ENCODE peak calls at places on chromosomes 11 and 22, in five cellular contexts. K is HFF-Myc, J is ovary, G is AG10803, X is endothelial cell. B is an unnamed sample.

GRCh38 chr11:133964356-133964755 is 7.6 kb upstream of the IGSF9B start:
- DNase-seq in K (no peak), J (no peak), G (no peak), X (no peak), B (no peak)

GRCh38 chr11:17397311-17398002 is 9.0 kb upstream of the KCNJ11 start:
- DNase-seq in K (no peak), J (no peak), G (no peak), X (no peak), B (no peak)

GRCh38 chr11:1460396-1460795 is 26.2 kb downstream of the MOB2 start:
- DNase-seq in K (no peak), J (peak), G (no peak), X (no peak), B (no peak)

GRCh38 chr22:32722441-32722840 is 79.1 kb upstream of the TIMP3 start:
- DNase-seq in K (no peak), J (no peak), G (no peak), X (no peak), B (no peak)

GRCh38 chr11:104973616-104974015 is 5.2 kb upstream of the CASP4 start:
- DNase-seq in K (no peak), J (no peak), G (no peak), X (no peak), B (no peak)

GRCh38 chr11:129090056-129090455 is 102.1 kb downstream of the ARHGAP32 start:
- DNase-seq in K (no peak), J (no peak), G (peak), X (no peak), B (no peak)

GRCh38 chr22:31488988-31489617 is 539 bp downstream of the EIF4ENIF1 start:
- DNase-seq in K (no peak), J (peak), G (peak), X (peak), B (peak)

GRCh38 chr22:42151924-42152635 is 21.5 kb upstream of the CYP2D6 start:
- DNase-seq in K (no peak), J (no peak), G (no peak), X (no peak), B (no peak)

GRCh38 chr22:35604671-35605457 is 12.3 kb downstream of the MB start:
- DNase-seq in K (no peak), J (no peak), G (peak), X (no peak), B (no peak)

GRCh38 chr11:129749141-129749540 is 66.5 kb upstream of the TMEM45B start:
- DNase-seq in K (no peak), J (no peak), G (no peak), X (no peak), B (no peak)

GRCh38 chr22:42792909-42793847 is 63.9 kb downstream of the ARFGAP3 start:
- DNase-seq in K (no peak), J (peak), G (no peak), X (no peak), B (no peak)

GRCh38 chr11:211295-211694 is 3.8 kb downstream of the RIC8A start:
- DNase-seq in K (no peak), J (no peak), G (no peak), X (no peak), B (no peak)

GRCh38 chr11:70111269-70112016 is 33.3 kb downstream of the ANO1 start:
- DNase-seq in K (no peak), J (peak), G (peak), X (no peak), B (peak)

GRCh38 chr22:46355369-46355995 is 20.0 kb downstream of the TRMU start:
- DNase-seq in K (peak), J (peak), G (peak), X (peak), B (peak)

GRCh38 chr11:27934830-27935145 is 173.2 kb downstream of the KIF18A start:
- DNase-seq in K (peak), J (no peak), G (peak), X (no peak), B (no peak)

GRCh38 chr22:21940521-21940920 is 12.1 kb downstream of the PPM1F start:
- DNase-seq in K (no peak), J (no peak), G (no peak), X (no peak), B (no peak)

DNA sequence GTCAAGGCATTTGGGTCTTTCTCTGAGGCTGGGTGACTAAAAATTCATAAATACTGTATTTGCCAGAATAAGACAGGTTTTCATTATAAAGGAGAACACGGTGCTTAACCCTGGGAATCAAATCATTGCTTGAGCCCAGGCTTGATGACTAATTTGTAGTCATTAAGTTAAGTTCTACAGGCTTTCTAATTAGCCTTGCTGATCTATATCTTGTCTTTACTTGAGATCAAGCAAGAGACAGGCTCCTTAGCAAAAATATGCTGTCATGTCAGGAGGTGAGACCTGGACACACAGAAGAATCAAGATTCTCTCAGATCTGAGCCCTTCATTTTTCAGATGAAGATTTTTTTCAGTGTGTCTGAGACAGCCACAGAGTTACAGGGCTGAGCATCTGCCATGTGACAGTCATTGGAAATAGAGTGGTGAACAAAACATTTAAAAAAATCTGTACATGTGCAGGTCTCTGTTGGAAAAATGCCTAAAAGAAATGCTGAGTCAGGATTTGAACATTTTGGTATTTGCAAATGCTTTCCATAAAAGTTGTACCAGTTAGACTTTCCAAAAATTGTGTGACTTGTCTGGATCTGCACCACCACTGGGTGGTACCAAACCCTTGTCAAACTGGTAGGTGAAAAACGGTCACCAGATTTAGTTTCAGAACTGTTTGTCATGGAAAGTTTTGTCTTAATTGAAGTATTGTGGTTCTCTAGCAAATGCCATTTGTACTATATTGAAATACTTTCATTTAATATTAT is 14.7 kb downstream of the ACAT1 start:
- DNase-seq in K (peak), J (no peak), G (peak), X (no peak), B (no peak)
- TF ChIP-seq CTCF in K (peak), J (no peak), G (peak), X (peak), B (peak)

DNA sequence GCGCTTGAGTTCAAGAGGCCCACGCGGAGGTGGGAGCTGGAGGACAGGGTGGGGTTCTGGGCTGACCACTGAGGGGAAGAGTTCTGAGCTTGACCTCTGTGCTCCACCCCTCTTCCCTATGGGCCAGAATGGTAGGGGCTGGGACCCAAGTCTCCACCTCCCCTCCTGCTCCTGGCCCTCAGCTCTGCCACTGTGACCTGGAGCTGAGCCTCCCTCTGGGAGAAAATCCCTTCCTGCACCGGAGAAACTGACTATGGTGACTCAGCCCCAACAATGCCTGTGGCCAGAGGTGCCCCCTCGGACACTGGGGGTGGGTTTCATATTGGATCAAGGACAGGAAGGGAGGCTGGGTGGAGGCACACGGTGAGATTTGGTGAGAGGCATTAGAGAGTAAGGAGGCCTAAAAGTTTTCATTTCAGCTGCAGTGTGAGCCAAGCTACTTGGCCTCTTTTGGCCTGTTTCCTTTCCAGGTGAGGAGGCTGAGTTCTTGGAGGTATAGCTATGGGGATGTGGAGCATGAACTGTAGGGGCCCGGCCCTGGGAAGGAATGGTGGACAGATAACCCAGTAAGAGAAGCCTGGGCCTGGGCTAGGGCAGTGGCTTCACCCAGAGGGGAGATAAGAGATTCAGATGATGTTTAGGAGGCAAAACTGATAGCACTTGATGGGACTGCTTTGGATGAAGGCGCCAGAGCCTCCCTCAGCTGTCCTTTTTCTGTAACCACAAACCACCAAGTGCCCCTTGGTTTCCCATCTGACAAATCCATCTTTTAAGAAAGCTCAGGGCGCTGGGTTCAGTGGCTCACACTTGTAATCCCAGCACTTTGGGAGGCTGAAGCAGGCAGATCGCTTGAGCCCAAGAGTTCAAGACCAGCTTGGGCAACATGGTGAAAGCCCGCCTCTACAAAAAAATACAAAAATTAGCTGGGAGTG is 23.2 kb downstream of the RELT start:
- DNase-seq in K (no peak), J (peak), G (no peak), X (no peak), B (no peak)
- TF ChIP-seq CTCF in K (no peak), J (no peak), G (no peak), X (no peak), B (no peak)

DNA sequence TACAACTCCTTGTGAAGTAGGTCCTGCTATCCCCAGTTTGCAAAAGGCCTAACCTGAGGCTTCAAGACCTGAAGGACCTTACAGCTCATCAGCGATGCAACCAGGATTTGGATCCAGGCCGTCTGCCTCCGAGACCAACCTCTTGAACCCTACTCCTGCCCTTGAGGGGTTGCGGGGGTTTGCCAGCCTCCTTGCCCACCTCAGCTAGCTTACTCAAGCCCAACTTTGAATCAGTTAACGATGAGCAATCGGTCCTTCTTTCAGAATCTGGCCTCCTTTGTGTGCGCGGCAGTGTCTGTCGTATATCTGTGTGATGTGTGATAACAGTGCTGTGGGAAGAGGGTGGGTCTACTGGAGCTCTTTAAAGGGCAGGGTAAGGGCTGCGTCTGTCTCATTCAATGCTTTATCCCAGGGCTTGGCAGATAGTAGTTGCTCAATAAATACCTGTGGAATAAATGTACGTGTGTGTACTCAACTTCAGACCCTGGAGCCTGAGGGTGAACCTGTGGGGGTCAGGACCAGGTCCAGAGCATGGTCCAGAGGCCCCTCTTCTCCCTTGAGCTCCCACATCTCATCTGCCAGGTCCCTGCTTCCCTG is 3.2 kb downstream of the CHRM1 start:
- DNase-seq in K (no peak), J (no peak), G (no peak), X (no peak), B (no peak)
- TF ChIP-seq CTCF in K (no peak), J (no peak), G (no peak), X (no peak), B (no peak)

GRCh38 chr11:64861227-64861970 is 16.9 kb upstream of the CDC42BPG start:
- DNase-seq in K (no peak), J (no peak), G (no peak), X (no peak), B (no peak)
- TF ChIP-seq CTCF in K (no peak), J (no peak), G (no peak), X (no peak), B (no peak)

GRCh38 chr11:22430286-22430685 is 92.1 kb downstream of the SLC17A6 start:
- DNase-seq in K (no peak), J (no peak), G (peak), X (no peak), B (no peak)

GRCh38 chr11:22431074-22431473 is 92.9 kb downstream of the SLC17A6 start:
- DNase-seq in K (no peak), J (no peak), G (no peak), X (no peak), B (no peak)

GRCh38 chr11:22432331-22433065 is 94.3 kb downstream of the SLC17A6 start:
- DNase-seq in K (no peak), J (peak), G (peak), X (peak), B (peak)

GRCh38 chr11:22426915-22427314 is 88.7 kb downstream of the SLC17A6 start:
- DNase-seq in K (no peak), J (no peak), G (peak), X (no peak), B (no peak)
- TF ChIP-seq CTCF in K (no peak), J (no peak), G (peak), X (no peak), B (no peak)

GRCh38 chr22:37818397-37819099 is 4.6 kb upstream of the GALR3 start:
- DNase-seq in K (no peak), J (peak), G (no peak), X (peak), B (no peak)
- TF ChIP-seq CTCF in K (peak), J (peak), G (peak), X (no peak), B (peak)

DNA sequence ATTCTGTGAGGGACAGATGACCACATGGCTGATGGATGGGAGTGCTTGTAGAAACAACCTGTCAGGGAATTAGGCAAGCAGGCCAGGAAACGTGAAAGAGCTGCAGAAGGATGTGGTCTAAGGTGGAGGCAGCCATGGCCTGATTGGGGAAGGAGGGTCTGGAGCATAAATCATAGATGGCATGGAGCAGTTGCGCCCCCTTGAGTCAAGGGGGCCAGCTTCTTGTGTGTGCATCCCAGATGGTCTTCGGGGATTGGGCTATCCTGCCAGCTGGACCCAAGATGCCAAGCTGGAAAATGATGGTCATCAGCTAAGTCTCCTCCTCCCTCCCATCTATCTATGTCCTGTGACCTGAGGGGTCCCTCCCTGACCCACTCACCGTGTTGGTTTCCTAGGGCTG is 119.4 kb upstream of the CLPB start:
- DNase-seq in K (no peak), J (no peak), G (no peak), X (no peak), B (no peak)
- TF ChIP-seq CTCF in K (peak), J (no peak), G (no peak), X (no peak), B (no peak)

GRCh38 chr11:110296226-110297081 is at the start of gene RDX:
- DNase-seq in K (peak), J (peak), G (peak), X (peak), B (peak)
- TF ChIP-seq CTCF in K (no peak), J (no peak), G (no peak), X (no peak), B (peak)

GRCh38 chr22:37182101-37182948 is 5.7 kb downstream of the C1QTNF6 start:
- DNase-seq in K (no peak), J (no peak), G (no peak), X (no peak), B (no peak)
- TF ChIP-seq CTCF in K (no peak), J (no peak), G (no peak), X (no peak), B (no peak)